ENCODE peak calls at places on chromosomes 3 and 15, in four cellular contexts. S is esophagus squamous epithelium, J is left lung, D is heart right ventricle. F is an unnamed sample.
A peak's percentile ranks its signal among the peaks of the same experiment; 100 is the strongest.

GRCh38 chr3:115072265-115073008 is 74.7 kb downstream of the ZBTB20 start:
- DNase-seq in S (no peak), D (no peak), J (no peak), F (no peak)

GRCh38 chr15:65184305-65184943 is 718 bp downstream of the CLPX start:
- DNase-seq in D (peak; percentile 61), S (no peak), J (peak; percentile 47), F (peak; percentile 59)

GRCh38 chr3:126300761-126301481 is 56.3 kb downstream of the KLF15 start:
- DNase-seq in S (no peak), D (peak; percentile 40), J (peak; percentile 60), F (no peak)

GRCh38 chr3:37689645-37690356 is 171.9 kb upstream of the CTDSPL start:
- DNase-seq in D (no peak), J (no peak), S (no peak), F (no peak)

GRCh38 chr3:121992601-121993560 is 29.2 kb downstream of the ILDR1 start:
- DNase-seq in J (no peak), D (no peak), S (no peak), F (no peak)

GRCh38 chr3:137409584-137409983 is 354.5 kb upstream of the SOX14 start:
- DNase-seq in J (no peak), S (no peak), D (no peak), F (no peak)

GRCh38 chr3:28081533-28081947 is 159.9 kb upstream of the CMC1 start:
- DNase-seq in J (no peak), D (no peak), S (no peak), F (no peak)

GRCh38 chr3:153856932-153857331 is 264.3 kb upstream of the ARHGEF26 start:
- DNase-seq in D (no peak), J (no peak), S (no peak), F (no peak)

GRCh38 chr15:25947336-25948080 is 84.4 kb upstream of the ATP10A start:
- DNase-seq in D (no peak), J (no peak), S (no peak), F (no peak)

GRCh38 chr3:21750831-21751391 is at the start of gene ZNF385D:
- DNase-seq in D (peak; percentile 70), J (peak; percentile 34), S (no peak), F (no peak)

GRCh38 chr3:189630667-189631372 is 369 bp upstream of the TP63 start:
- DNase-seq in D (no peak), J (no peak), S (no peak), F (no peak)

GRCh38 chr15:48965972-48966371 is 2.3 kb upstream of the SHC4 start:
- DNase-seq in D (no peak), S (no peak), J (no peak), F (no peak)

GRCh38 chr3:4985330-4986174 is 6.3 kb downstream of the BHLHE40 start:
- DNase-seq in J (no peak), D (no peak), S (no peak), F (no peak)

GRCh38 chr3:51940648-51941421 is 869 bp downstream of the RRP9 start:
- DNase-seq in J (no peak), D (no peak), S (no peak), F (no peak)

GRCh38 chr3:178810173-178810572 is 261.4 kb downstream of the ZMAT3 start:
- DNase-seq in S (no peak), D (no peak), J (no peak), F (no peak)

GRCh38 chr3:20648294-20648693 is 462.3 kb upstream of the SGO1 start:
- DNase-seq in S (no peak), J (no peak), D (no peak), F (no peak)

GRCh38 chr15:32107477-32108080 is 77.3 kb downstream of the CHRNA7 start:
- DNase-seq in D (no peak), J (no peak), S (no peak), F (no peak)

GRCh38 chr3:10334042-10334441 is 13.1 kb upstream of the SEC13 start:
- DNase-seq in S (no peak), D (no peak), J (no peak), F (no peak)

GRCh38 chr3:147130461-147130860 is 275.9 kb downstream of the ZIC4 start:
- DNase-seq in J (no peak), D (no peak), S (no peak), F (no peak)

GRCh38 chr3:71117572-71118247 is 465.8 kb downstream of the FOXP1 start:
- DNase-seq in D (no peak), S (no peak), J (no peak), F (no peak)

GRCh38 chr15:62933388-62933787 is 109.2 kb upstream of the TPM1 start:
- DNase-seq in S (no peak), D (no peak), J (no peak), F (peak; percentile 15)

GRCh38 chr15:31079519-31079918 is 22.0 kb downstream of the TRPM1 start:
- DNase-seq in J (no peak), D (no peak), S (no peak), F (no peak)

GRCh38 chr3:27293954-27294353 is 75.2 kb downstream of the NEK10 start:
- DNase-seq in S (no peak), J (no peak), D (no peak), F (no peak)

GRCh38 chr3:112128843-112129727 is 4.0 kb downstream of the GCSAM start:
- DNase-seq in D (no peak), S (no peak), J (no peak), F (peak; percentile 17)

GRCh38 chr3:176914764-176915163 is 282.5 kb downstream of the TBL1XR1 start:
- DNase-seq in J (no peak), S (no peak), D (no peak), F (no peak)

GRCh38 chr3:44439499-44440295 is 37.8 kb downstream of the ZNF445 start:
- DNase-seq in S (peak; percentile 46), D (peak; percentile 51), J (peak; percentile 84), F (peak; percentile 74)

GRCh38 chr15:29631076-29632070 is 190.9 kb downstream of the TJP1 start:
- DNase-seq in D (no peak), S (no peak), J (peak; percentile 39), F (no peak)

GRCh38 chr15:43376017-43376705 is 5.3 kb downstream of the TUBGCP4 start:
- DNase-seq in J (no peak), S (no peak), D (no peak), F (peak; percentile 8)

GRCh38 chr3:177561365-177561764 is 364.1 kb upstream of the TBL1XR1 start:
- DNase-seq in J (no peak), D (no peak), S (no peak), F (no peak)

GRCh38 chr15:60379466-60380274 is 18.1 kb downstream of the ANXA2 start:
- DNase-seq in D (no peak), J (no peak), S (no peak), F (no peak)

GRCh38 chr15:62506217-62506805 is 341.2 kb upstream of the C2CD4B start:
- DNase-seq in J (no peak), S (no peak), D (no peak), F (no peak)

GRCh38 chr3:108528459-108529231 is 18.2 kb upstream of the MYH15 start:
- DNase-seq in J (no peak), D (no peak), S (no peak), F (no peak)

GRCh38 chr15:45157056-45157455 is 27.3 kb downstream of the DUOX1 start:
- DNase-seq in S (no peak), J (no peak), D (no peak), F (no peak)

GRCh38 chr15:41561777-41562145 is 2.7 kb downstream of the TYRO3 start:
- DNase-seq in J (no peak), S (no peak), D (peak; percentile 61), F (no peak)

GRCh38 chr3:170499562-170500156 is 81.0 kb downstream of the CLDN11 start:
- DNase-seq in S (no peak), D (no peak), J (no peak), F (no peak)

GRCh38 chr15:67109141-67110034 is 44.0 kb downstream of the SMAD3 start:
- DNase-seq in S (no peak), D (peak; percentile 72), J (peak; percentile 73), F (no peak)

GRCh38 chr3:6091262-6091661 is 769.7 kb upstream of the GRM7 start:
- DNase-seq in D (no peak), J (no peak), S (no peak), F (no peak)

GRCh38 chr3:6088433-6088832 is 772.5 kb upstream of the GRM7 start:
- DNase-seq in S (no peak), J (no peak), D (no peak), F (no peak)
- TF ChIP-seq CTCF in S (no peak), J (no peak), D (no peak), F (no peak)

GRCh38 chr15:73756947-73757513 is 3.9 kb upstream of the INSYN1 start:
- DNase-seq in S (no peak), D (no peak), J (no peak), F (no peak)

GRCh38 chr15:73760777-73761329 is 7.7 kb upstream of the INSYN1 start:
- DNase-seq in D (no peak), J (no peak), S (no peak), F (no peak)

GRCh38 chr15:73757571-73757970 is 4.4 kb upstream of the INSYN1 start:
- DNase-seq in S (no peak), J (no peak), D (no peak), F (no peak)

GRCh38 chr15:73763893-73764292 is 10.7 kb upstream of the INSYN1 start:
- DNase-seq in D (no peak), J (no peak), S (no peak), F (no peak)

DNA sequence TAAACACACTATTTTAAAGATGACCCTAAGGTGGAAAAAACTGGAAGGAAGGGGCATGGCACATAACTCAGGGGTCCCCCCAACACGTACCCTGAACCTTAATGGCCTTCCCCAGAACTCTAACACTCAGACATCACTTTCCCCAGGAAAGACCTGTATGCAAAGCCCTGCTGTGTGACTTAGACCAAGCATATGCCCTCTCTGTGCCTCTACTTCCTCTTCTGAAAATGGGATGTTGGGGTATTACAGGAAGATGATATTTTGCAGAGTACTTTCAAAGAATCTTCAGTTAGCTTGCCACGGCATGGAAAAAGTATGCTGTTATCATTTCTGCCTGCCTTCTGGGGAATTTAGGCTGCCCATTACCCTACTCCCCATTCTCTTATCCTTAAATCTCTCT is 7.2 kb upstream of the INSYN1 start:
- DNase-seq in D (no peak), J (no peak), S (no peak), F (no peak)
- H3K27me3 ChIP-seq in D (peaks cover 3% of the 10 kb centered on the region), J (peaks cover 62% of the 10 kb centered on the region), S (no peaks in the 10 kb centered on the region), F (peaks cover 8% of the 10 kb centered on the region)

GRCh38 chr15:84752195-84752594 is 3.8 kb downstream of the ZNF592 start:
- DNase-seq in J (no peak), S (no peak), D (no peak), F (no peak)

GRCh38 chr15:84748274-84749110 is at the start of gene ZNF592:
- DNase-seq in D (peak; percentile 92), S (no peak), J (peak; percentile 87), F (peak; percentile 78)

GRCh38 chr15:84747423-84748273 is 744 bp upstream of the ZNF592 start:
- DNase-seq in S (peak; percentile 39), J (peak; percentile 82), D (peak; percentile 79), F (peak; percentile 72)

GRCh38 chr15:84750583-84751092 is 2.2 kb downstream of the ZNF592 start:
- DNase-seq in D (no peak), J (no peak), S (no peak), F (no peak)

GRCh38 chr15:84749111-84749991 is 959 bp downstream of the ZNF592 start:
- DNase-seq in J (peak; percentile 45), D (peak; percentile 23), S (no peak), F (peak; percentile 61)
- TF ChIP-seq CTCF in J (no peak), D (no peak), S (no peak), F (no peak)

GRCh38 chr15:74135041-74135565 is 4.7 kb downstream of the ISLR2 start:
- DNase-seq in J (no peak), D (peak; percentile 10), S (no peak), F (no peak)
- H3K27me3 ChIP-seq in J (peaks cover 97% of the 10 kb centered on the region), D (peaks cover 55% of the 10 kb centered on the region), S (peaks cover 60% of the 10 kb centered on the region), F (peaks cover 36% of the 10 kb centered on the region)

F was measured in CD8-positive, alpha-beta T cell.